ENCODE peak calls at places on chromosomes 16 and 17, in nine cellular contexts. C, B, I, T, P, N, F, R and U are unnamed samples.

GRCh38 chr16:4908854-4909401 is 28.0 kb downstream of the PPL start:
- DNase-seq in C (no peak), B (no peak), I (no peak), T (no peak), P (no peak), N (no peak), F (no peak), R (no peak), U (no peak)

GRCh38 chr17:1143573-1143972 is 36.2 kb downstream of the ABR start:
- DNase-seq in C (no peak), B (peak), I (peak), T (peak), P (no peak), N (no peak), F (peak), R (no peak), U (no peak)

GRCh38 chr17:42750730-42751356 is 6.0 kb upstream of the EZH1 start:
- DNase-seq in C (no peak), B (no peak), I (no peak), T (no peak), P (no peak), N (no peak), F (no peak), R (no peak), U (no peak)

GRCh38 chr16:48011466-48011865 is 144.3 kb downstream of the ABCC12 start:
- DNase-seq in C (no peak), B (no peak), I (no peak), T (no peak), P (no peak), N (no peak), F (no peak), R (no peak), U (no peak)

GRCh38 chr16:9183682-9184353 is 92.4 kb downstream of the HAPSTR1 start:
- DNase-seq in C (no peak), B (no peak), I (no peak), T (no peak), P (peak), N (no peak), F (no peak), R (no peak), U (no peak)

GRCh38 chr17:78839762-78840529 is 668 bp downstream of the USP36 start:
- DNase-seq in C (no peak), B (peak), I (peak), T (peak), P (no peak), N (no peak), F (peak), R (peak), U (no peak)

GRCh38 chr17:58028591-58028990 is 21.5 kb upstream of the SRSF1 start:
- DNase-seq in C (no peak), B (no peak), I (no peak), T (no peak), P (no peak), N (no peak), F (no peak), R (no peak), U (no peak)

GRCh38 chr16:86602521-86602920 is 24.2 kb downstream of the FOXL1 start:
- DNase-seq in C (no peak), B (no peak), I (no peak), T (no peak), P (no peak), N (no peak), F (no peak), R (no peak), U (no peak)

GRCh38 chr16:53034306-53034705 is 18.4 kb downstream of the CHD9NB start:
- DNase-seq in C (no peak), B (no peak), I (peak), T (peak), P (no peak), N (no peak), F (no peak), R (no peak), U (no peak)

GRCh38 chr16:67549936-67550335 is 12.4 kb upstream of the CTCF start:
- DNase-seq in C (no peak), B (no peak), I (no peak), T (no peak), P (no peak), N (no peak), F (no peak), R (no peak), U (no peak)

GRCh38 chr16:50679676-50680555 is 1.2 kb downstream of the SNX20 start:
- DNase-seq in C (no peak), B (no peak), I (no peak), T (no peak), P (no peak), N (no peak), F (no peak), R (no peak), U (no peak)

GRCh38 chr17:42230225-42230624 is 35.9 kb upstream of the GHDC start:
- DNase-seq in C (no peak), B (no peak), I (no peak), T (no peak), P (no peak), N (no peak), F (no peak), R (peak), U (no peak)

GRCh38 chr17:37506678-37507077 is 17.0 kb downstream of the DUSP14 start:
- DNase-seq in C (no peak), B (peak), I (peak), T (peak), P (peak), N (no peak), F (peak), R (peak), U (no peak)

GRCh38 chr17:55155867-55156560 is 108.7 kb upstream of the HLF start:
- DNase-seq in C (no peak), B (no peak), I (no peak), T (no peak), P (no peak), N (no peak), F (no peak), R (no peak), U (no peak)

GRCh38 chr17:57909548-57909947 is 45.7 kb downstream of the CUEDC1 start:
- DNase-seq in C (no peak), B (no peak), I (no peak), T (no peak), P (no peak), N (no peak), F (no peak), R (no peak), U (no peak)

GRCh38 chr16:86668136-86668535 is 89.8 kb downstream of the FOXL1 start:
- DNase-seq in C (no peak), B (peak), I (peak), T (peak), P (peak), N (no peak), F (no peak), R (no peak), U (no peak)

GRCh38 chr17:51948128-51948527 is 210.4 kb downstream of the CA10 start:
- DNase-seq in C (no peak), B (no peak), I (no peak), T (no peak), P (no peak), N (no peak), F (no peak), R (no peak), U (no peak)

GRCh38 chr17:62565817-62566216 is 61.7 kb upstream of the MRC2 start:
- DNase-seq in C (no peak), B (no peak), I (peak), T (peak), P (no peak), N (no peak), F (no peak), R (no peak), U (no peak)

GRCh38 chr17:61399131-61400057 is at the start of gene TBX2:
- DNase-seq in C (peak), B (peak), I (peak), T (peak), P (peak), N (peak), F (peak), R (no peak), U (no peak)

GRCh38 chr17:50534222-50534978 is 1.9 kb downstream of the EPN3 start:
- DNase-seq in C (no peak), B (no peak), I (no peak), T (no peak), P (peak), N (no peak), F (no peak), R (peak), U (no peak)

GRCh38 chr17:79716183-79716797 is 14.5 kb upstream of the ENPP7 start:
- DNase-seq in C (no peak), B (no peak), I (no peak), T (no peak), P (no peak), N (no peak), F (no peak), R (no peak), U (no peak)

DNA sequence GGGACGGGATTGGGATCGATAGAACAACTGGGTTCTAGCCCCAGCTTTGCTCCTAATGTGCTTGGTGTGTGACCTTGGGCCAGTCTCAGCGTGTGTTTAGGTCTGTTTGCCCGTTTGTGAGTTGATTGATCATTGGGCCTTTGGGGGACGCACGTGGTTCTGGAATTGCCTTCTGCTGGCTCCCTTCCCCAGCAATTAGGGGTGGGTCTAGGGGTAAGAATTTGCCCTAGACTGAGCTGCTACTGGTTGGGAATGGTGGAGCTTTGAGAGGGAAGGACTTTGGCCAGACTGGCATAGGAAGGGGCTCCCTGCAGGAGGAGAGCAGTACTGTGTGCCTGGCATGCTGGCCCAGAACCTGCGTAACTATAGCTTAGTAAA is 1.5 kb downstream of the SPNS2 start:
- DNase-seq in C (no peak), B (no peak), I (no peak), T (no peak), P (no peak), N (no peak), F (no peak), R (no peak), U (no peak)
- TF ChIP-seq CTCF in C (no peak), B (no peak), I (no peak), T (no peak), P (no peak), N (no peak), F (no peak), R (no peak), U (no peak)

DNA sequence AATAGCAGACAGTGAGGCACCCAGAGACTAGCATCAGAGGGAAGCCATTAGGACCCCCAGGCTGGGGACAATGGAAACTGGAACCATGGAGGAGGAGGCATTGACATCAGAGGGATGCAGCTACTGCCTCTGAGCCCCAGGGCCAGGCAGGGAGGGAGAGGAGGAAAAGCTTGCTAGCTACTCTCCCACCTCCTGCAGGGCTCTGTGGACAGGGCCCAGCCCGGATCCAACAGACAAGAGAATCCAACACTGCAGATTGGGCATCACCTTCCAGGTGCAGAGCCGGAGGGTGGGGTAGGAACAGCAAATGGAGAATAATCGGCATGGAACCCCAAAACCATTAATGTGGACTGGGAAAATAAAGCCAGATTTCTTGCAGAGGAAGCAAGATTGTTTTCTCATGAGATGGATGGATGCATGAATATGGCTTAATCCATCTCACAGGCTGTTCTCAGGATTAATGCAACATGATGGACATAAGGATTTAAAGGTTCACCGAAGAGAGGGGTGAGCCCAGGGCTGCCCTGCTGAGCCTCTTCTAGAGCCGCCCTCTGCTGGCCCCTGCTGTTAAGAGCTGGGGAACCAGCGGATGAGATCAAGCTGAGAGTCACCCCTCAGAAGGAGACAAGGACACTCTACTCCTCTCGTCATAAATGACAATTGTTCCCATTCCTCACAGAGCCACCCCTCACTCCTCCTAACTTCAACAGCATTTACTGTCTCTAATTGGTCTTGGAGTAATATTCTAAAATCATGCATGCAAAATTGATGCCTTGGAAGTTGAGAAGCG is 48.8 kb downstream of the DNAH3 start:
- DNase-seq in C (no peak), B (peak), I (peak), T (peak), P (peak), N (no peak), F (peak), R (peak), U (no peak)
- TF ChIP-seq CTCF in C (peak), B (peak), I (peak), T (peak), P (peak), N (no peak), F (no peak), R (peak), U (no peak)

GRCh38 chr17:75183999-75184884 is 1.5 kb upstream of the SUMO2 start:
- DNase-seq in C (no peak), B (no peak), I (no peak), T (no peak), P (no peak), N (no peak), F (no peak), R (no peak), U (no peak)

GRCh38 chr17:75181608-75182318 is 996 bp downstream of the SUMO2 start:
- DNase-seq in C (no peak), B (peak), I (no peak), T (peak), P (no peak), N (no peak), F (no peak), R (peak), U (peak)

GRCh38 chr17:75181110-75181509 is 1.6 kb downstream of the SUMO2 start:
- DNase-seq in C (no peak), B (no peak), I (no peak), T (no peak), P (no peak), N (no peak), F (no peak), R (no peak), U (no peak)

GRCh38 chr17:75182319-75182568 is 515 bp downstream of the SUMO2 start:
- DNase-seq in C (no peak), B (no peak), I (no peak), T (no peak), P (peak), N (peak), F (peak), R (no peak), U (no peak)

GRCh38 chr17:75182569-75183436 is at the start of gene SUMO2:
- DNase-seq in C (peak), B (peak), I (peak), T (peak), P (peak), N (peak), F (peak), R (peak), U (peak)
- TF ChIP-seq CTCF in C (peak), B (peak), I (peak), T (peak), P (no peak), N (peak), F (peak), R (no peak), U (no peak)

GRCh38 chr17:45277216-45277849 is 15.4 kb upstream of the SPATA32 start:
- DNase-seq in C (peak), B (peak), I (peak), T (peak), P (peak), N (peak), F (peak), R (peak), U (peak)
- TF ChIP-seq CTCF in C (peak), B (peak), I (peak), T (peak), P (peak), N (peak), F (peak), R (peak), U (no peak)

GRCh38 chr17:3732171-3732570 is 8.5 kb downstream of the HASPIN start:
- DNase-seq in C (no peak), B (no peak), I (peak), T (peak), P (no peak), N (no peak), F (no peak), R (no peak), U (no peak)
- TF ChIP-seq CTCF in C (no peak), B (no peak), I (no peak), T (no peak), P (no peak), N (no peak), F (no peak), R (no peak), U (no peak)

GRCh38 chr17:32485261-32485955 is 1.4 kb upstream of the CDK5R1 start:
- DNase-seq in C (no peak), B (no peak), I (no peak), T (no peak), P (no peak), N (no peak), F (no peak), R (no peak), U (no peak)

GRCh38 chr17:32484628-32485027 is 2.2 kb upstream of the CDK5R1 start:
- DNase-seq in C (no peak), B (no peak), I (no peak), T (no peak), P (no peak), N (no peak), F (no peak), R (no peak), U (no peak)

GRCh38 chr17:32482568-32483320 is 4.0 kb upstream of the CDK5R1 start:
- DNase-seq in C (no peak), B (no peak), I (peak), T (peak), P (no peak), N (no peak), F (no peak), R (no peak), U (no peak)

GRCh38 chr17:32484041-32484461 is 2.7 kb upstream of the CDK5R1 start:
- DNase-seq in C (no peak), B (peak), I (no peak), T (no peak), P (no peak), N (no peak), F (no peak), R (no peak), U (no peak)

DNA sequence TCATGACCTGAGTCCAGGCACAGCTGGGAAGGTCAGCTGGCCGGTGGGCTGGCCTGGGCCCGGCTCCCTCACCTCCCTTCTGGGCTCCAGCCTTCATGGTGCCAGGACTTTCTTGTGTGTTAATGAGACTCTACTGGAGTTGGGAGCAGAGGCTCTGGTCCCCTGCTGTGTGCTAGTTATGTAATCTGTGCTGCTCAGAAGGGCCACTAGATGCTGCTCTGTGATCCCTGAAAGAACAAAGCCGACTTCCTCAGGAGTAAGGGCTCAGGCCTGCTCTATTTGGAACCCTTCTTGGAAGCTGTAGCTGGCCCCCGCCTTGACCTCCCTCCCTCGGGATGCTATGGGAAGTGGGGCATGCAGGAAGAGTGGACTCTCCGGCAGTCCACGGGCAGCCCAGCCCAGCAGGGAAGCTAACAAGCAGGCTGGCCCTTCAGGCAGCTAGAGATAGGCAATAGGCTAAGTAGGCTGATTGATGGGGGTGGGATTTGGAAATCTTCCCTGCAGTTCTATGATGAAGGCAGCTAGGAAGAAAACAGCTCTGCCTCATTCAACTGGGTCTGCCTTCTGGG is 3.3 kb upstream of the CDK5R1 start:
- DNase-seq in C (peak), B (peak), I (peak), T (peak), P (peak), N (peak), F (peak), R (peak), U (no peak)
- TF ChIP-seq CTCF in C (peak), B (peak), I (peak), T (peak), P (no peak), N (peak), F (peak), R (peak), U (no peak)

DNA sequence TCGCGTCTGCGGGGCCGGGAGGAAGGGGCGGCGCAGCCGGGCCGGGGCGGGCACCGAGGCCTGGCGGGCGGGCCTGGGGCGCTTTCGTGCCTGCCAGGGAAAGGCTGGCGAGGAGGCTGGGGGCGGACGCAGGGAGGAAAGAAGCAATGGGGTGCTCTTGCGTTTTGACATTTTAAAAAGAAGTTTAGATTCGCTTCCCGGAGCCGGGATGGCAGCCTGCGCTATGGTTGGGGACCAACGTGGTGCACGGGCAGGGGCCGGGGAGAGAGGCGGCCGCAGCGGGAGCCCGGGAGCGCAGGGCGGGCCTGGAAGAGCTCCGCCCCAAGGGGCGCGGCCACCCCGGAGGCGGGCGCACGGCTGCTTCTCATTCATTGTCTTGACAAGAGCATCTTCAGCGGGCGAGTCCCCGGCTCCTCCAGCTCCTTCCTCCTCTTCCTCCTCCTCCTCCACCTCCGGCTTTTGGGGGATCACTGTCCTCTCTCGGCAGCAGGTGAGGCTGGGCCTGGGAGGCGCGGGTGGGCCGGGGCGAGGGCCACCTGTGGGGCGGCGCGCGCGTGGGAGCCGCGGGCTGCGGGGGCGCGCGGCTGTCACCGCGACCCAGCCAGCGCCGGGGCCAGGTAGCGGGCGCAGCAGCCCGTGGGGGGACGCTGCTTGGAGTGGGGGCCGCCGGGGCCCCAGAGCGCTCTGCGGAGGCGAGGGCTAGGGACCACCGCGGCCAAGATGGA is at the start of gene CORO1A:
- DNase-seq in C (peak), B (peak), I (peak), T (peak), P (peak), N (peak), F (peak), R (peak), U (peak)
- TF ChIP-seq CTCF in C (no peak), B (no peak), I (no peak), T (no peak), P (no peak), N (peak), F (no peak), R (no peak), U (no peak)

GRCh38 chr17:75524971-75525805 is at the start of gene LLGL2:
- DNase-seq in C (no peak), B (peak), I (peak), T (peak), P (peak), N (peak), F (peak), R (peak), U (no peak)
- TF ChIP-seq CTCF in C (no peak), B (peak), I (peak), T (peak), P (no peak), N (peak), F (no peak), R (no peak), U (no peak)

GRCh38 chr16:28549301-28549899 is 4.3 kb upstream of the SGF29 start:
- DNase-seq in C (no peak), B (no peak), I (peak), T (peak), P (no peak), N (no peak), F (no peak), R (peak), U (no peak)

GRCh38 chr16:28555593-28555992 is 1.9 kb downstream of the SGF29 start:
- DNase-seq in C (no peak), B (no peak), I (no peak), T (no peak), P (no peak), N (no peak), F (no peak), R (no peak), U (no peak)

GRCh38 chr16:28556914-28557320 is 3.2 kb downstream of the SGF29 start:
- DNase-seq in C (no peak), B (no peak), I (no peak), T (no peak), P (no peak), N (no peak), F (no peak), R (no peak), U (no peak)

GRCh38 chr16:28554634-28555423 is 1.1 kb downstream of the SGF29 start:
- DNase-seq in C (no peak), B (no peak), I (no peak), T (no peak), P (no peak), N (no peak), F (no peak), R (no peak), U (no peak)

GRCh38 chr16:28553776-28554633 is at the start of gene SGF29:
- DNase-seq in C (peak), B (peak), I (peak), T (peak), P (peak), N (peak), F (peak), R (peak), U (peak)
- TF ChIP-seq CTCF in C (no peak), B (peak), I (peak), T (peak), P (no peak), N (no peak), F (no peak), R (peak), U (no peak)